ENCODE peak calls at places on chromosome 16, in five cellular contexts. P is MG63; G is PC-9; N is CD8-positive, alpha-beta memory T cell; Z is epithelial cell of esophagus. F is an unnamed sample.

GRCh38 chr16:84324439-84325262 is 30.0 kb downstream of the WFDC1 start:
- DNase-seq in G (no peak), Z (peak; percentile 24), N (no peak), P (no peak), F (no peak)

GRCh38 chr16:88769617-88770458 is 15.2 kb downstream of the PIEZO1 start:
- DNase-seq in Z (peak; percentile 72), N (no peak), P (no peak), G (peak; percentile 74), F (peak; percentile 65)

GRCh38 chr16:4316732-4317461 is 1.0 kb downstream of the GLIS2 start:
- DNase-seq in N (no peak), G (peak; percentile 77), Z (no peak), P (peak; percentile 99), F (no peak)

GRCh38 chr16:15777533-15778203 is 79.2 kb downstream of the MYH11 start:
- DNase-seq in P (peak; percentile 50), G (peak; percentile 50), Z (peak; percentile 45), N (no peak), F (peak; percentile 19)

GRCh38 chr16:55832788-55833583 is at the start of gene CES1:
- DNase-seq in G (no peak), P (no peak), N (no peak), Z (no peak), F (peak; percentile 43)

GRCh38 chr16:55242667-55243066 is 81.3 kb upstream of the IRX6 start:
- DNase-seq in P (no peak), G (no peak), Z (no peak), N (no peak), F (peak; percentile 17)

GRCh38 chr16:88533945-88534641 is 36.1 kb upstream of the ZC3H18 start:
- DNase-seq in P (peak; percentile 69), G (peak; percentile 44), Z (peak; percentile 73), N (peak; percentile 84), F (no peak)

GRCh38 chr16:28218109-28218508 is 6.3 kb upstream of the XPO6 start:
- DNase-seq in P (peak; percentile 53), G (peak; percentile 39), N (peak; percentile 79), Z (peak; percentile 63), F (peak; percentile 61)

GRCh38 chr16:3431779-3432219 is 11.5 kb downstream of the ZNF597 start:
- DNase-seq in P (peak; percentile 26), Z (no peak), G (no peak), N (peak; percentile 69), F (no peak)

GRCh38 chr16:84735846-84736586 is 36.2 kb downstream of the USP10 start:
- DNase-seq in Z (no peak), G (peak; percentile 65), N (no peak), P (no peak), F (peak; percentile 39)

GRCh38 chr16:75620326-75621169 is 2.5 kb downstream of the ADAT1 start:
- DNase-seq in Z (no peak), G (no peak), N (peak; percentile 91), P (no peak), F (no peak)

GRCh38 chr16:70688266-70688742 is 2.5 kb upstream of the MTSS2 start:
- DNase-seq in Z (no peak), N (no peak), P (peak; percentile 90), G (no peak), F (no peak)

GRCh38 chr16:27318399-27319256 is 4.9 kb downstream of the IL4R start:
- DNase-seq in P (no peak), Z (peak; percentile 97), N (peak; percentile 55), G (peak; percentile 88), F (no peak)

GRCh38 chr16:35685085-35685484 is 2225.7 kb downstream of the TP53TG3F start:
- DNase-seq in P (no peak), G (no peak), Z (no peak), N (no peak), F (no peak)

GRCh38 chr16:79274197-79274596 is 326.3 kb downstream of the MAF start:
- DNase-seq in N (no peak), G (no peak), Z (no peak), P (no peak), F (no peak)

GRCh38 chr16:13453938-13454553 is 465.9 kb upstream of the ERCC4 start:
- DNase-seq in Z (peak; percentile 46), P (no peak), G (no peak), N (no peak), F (peak; percentile 29)

GRCh38 chr16:82999711-83000110 is 372.9 kb downstream of the CDH13 start:
- DNase-seq in N (no peak), Z (no peak), G (no peak), P (no peak), F (no peak)

GRCh38 chr16:58734459-58734787 is 307 bp upstream of the GOT2 start:
- DNase-seq in P (no peak), G (no peak), N (no peak), Z (no peak), F (no peak)

GRCh38 chr16:27786881-27787625 is 237.1 kb downstream of the KATNIP start:
- DNase-seq in P (no peak), G (no peak), Z (no peak), N (no peak), F (no peak)

GRCh38 chr16:73142995-73143394 is 95.1 kb upstream of the ZFHX3 start:
- DNase-seq in Z (no peak), N (no peak), G (no peak), P (no peak), F (no peak)

GRCh38 chr16:78210305-78210704 is 110.9 kb downstream of the WWOX start:
- DNase-seq in P (peak; percentile 12), N (no peak), Z (peak; percentile 94), G (peak; percentile 96), F (no peak)

GRCh38 chr16:51326131-51326856 is 175.2 kb upstream of the SALL1 start:
- DNase-seq in N (no peak), P (peak; percentile 15), G (no peak), Z (peak; percentile 63), F (peak; percentile 17)

GRCh38 chr16:9219811-9220210 is 128.4 kb downstream of the HAPSTR1 start:
- DNase-seq in Z (no peak), G (no peak), N (no peak), P (no peak), F (no peak)

GRCh38 chr16:12614662-12615278 is 188.9 kb downstream of the CPPED1 start:
- DNase-seq in P (no peak), Z (no peak), N (no peak), G (peak; percentile 43), F (no peak)

GRCh38 chr16:82776466-82777146 is 149.8 kb downstream of the CDH13 start:
- DNase-seq in G (no peak), P (no peak), N (no peak), Z (peak; percentile 29), F (no peak)

GRCh38 chr16:72856797-72857196 is 191.1 kb downstream of the ZFHX3 start:
- DNase-seq in N (no peak), G (no peak), P (no peak), Z (peak; percentile 31), F (no peak)

GRCh38 chr16:20920799-20921198 is 20.2 kb downstream of the LYRM1 start:
- DNase-seq in Z (no peak), P (no peak), N (no peak), G (no peak), F (no peak)

GRCh38 chr16:83899272-83899897 is 470 bp downstream of the MLYCD start:
- DNase-seq in G (peak; percentile 40), Z (peak; percentile 63), N (peak; percentile 63), P (peak; percentile 44), F (no peak)

GRCh38 chr16:52068447-52069074 is 478.4 kb downstream of the TOX3 start:
- DNase-seq in Z (peak; percentile 57), G (no peak), P (no peak), N (no peak), F (peak; percentile 42)

GRCh38 chr16:75486014-75486404 is 9.2 kb downstream of the CHST6 start:
- DNase-seq in N (no peak), G (no peak), P (no peak), Z (peak; percentile 100), F (no peak)

GRCh38 chr16:76309639-76310335 is 32.6 kb downstream of the CNTNAP4 start:
- DNase-seq in N (no peak), G (no peak), Z (peak; percentile 45), P (no peak), F (no peak)

GRCh38 chr16:8963010-8963824 is 489 bp downstream of the USP7 start:
- DNase-seq in N (no peak), Z (peak; percentile 30), P (no peak), G (no peak), F (no peak)

GRCh38 chr16:6891486-6891885 is 441.2 kb upstream of the RBFOX1 start:
- DNase-seq in P (no peak), G (no peak), N (no peak), Z (peak; percentile 9), F (no peak)

DNA sequence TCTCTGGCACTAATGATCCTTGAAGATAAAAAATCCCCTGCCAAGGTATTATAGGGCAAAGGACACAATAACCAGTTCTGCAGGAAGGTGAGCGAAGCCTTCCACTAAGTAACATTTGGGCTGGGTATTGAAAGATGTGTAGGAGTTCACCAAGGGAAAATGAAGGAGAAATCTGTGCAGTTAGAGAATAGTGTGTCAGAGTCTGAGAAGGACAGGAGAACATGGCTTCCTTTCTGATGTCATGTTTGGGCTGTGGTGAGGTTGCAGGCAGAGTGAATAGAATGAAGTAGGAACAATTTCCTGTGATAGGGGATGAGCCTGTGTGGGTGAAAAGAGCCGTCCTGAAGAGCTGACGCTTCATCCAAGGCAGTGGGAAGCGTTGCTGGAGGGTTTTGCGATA is 24.1 kb upstream of the CIITA start:
- DNase-seq in P (no peak), N (no peak), G (no peak), Z (peak; percentile 38), F (no peak)
- H3K4me3 ChIP-seq in P (no peak overlapping the region), N (no peak overlapping the region), G (no peak overlapping the region), Z (no peak overlapping the region), F (no peak overlapping the region)

DNA sequence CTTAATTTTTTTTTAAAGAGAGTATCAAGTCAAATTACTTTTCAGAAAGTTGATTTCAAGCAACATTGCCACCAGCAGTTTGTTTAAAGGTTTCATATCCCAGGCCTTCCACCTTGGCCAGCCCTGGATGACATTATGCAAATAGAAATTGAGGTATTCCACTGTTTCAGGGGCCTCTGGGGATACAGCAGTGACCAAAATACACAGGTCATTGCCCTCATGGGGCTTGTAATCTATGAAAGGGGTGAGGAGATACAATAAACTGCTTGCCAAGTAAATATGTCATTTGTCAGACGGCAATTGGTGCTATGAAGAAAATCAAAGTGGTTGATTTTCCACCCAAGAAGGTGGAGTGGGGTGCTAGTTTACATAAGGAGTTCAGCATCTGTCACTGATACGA is 37.8 kb upstream of the TMC5 start:
- DNase-seq in G (no peak), P (no peak), N (no peak), Z (no peak), F (no peak)
- H3K4me3 ChIP-seq in G (no peak overlapping the region), P (no peak overlapping the region), N (no peak overlapping the region), Z (no peak overlapping the region), F (no peak overlapping the region)

GRCh38 chr16:56988161-56988947 is 1.0 kb upstream of the NLRC5 start:
- DNase-seq in N (peak; percentile 22), Z (no peak), G (no peak), P (no peak), F (no peak)
- H3K4me3 ChIP-seq in N (peak overlapping the region; percentile 88), Z (no peak overlapping the region), G (no peak overlapping the region), P (peak overlapping the region; percentile 96), F (no peak overlapping the region)

GRCh38 chr16:380837-381787 is 666 bp downstream of the PGAP6 start:
- DNase-seq in P (peak; percentile 54), G (no peak), Z (no peak), N (no peak), F (no peak)

GRCh38 chr16:381788-382717 is at the start of gene PGAP6:
- DNase-seq in G (no peak), P (peak; percentile 63), Z (peak; percentile 43), N (peak; percentile 75), F (no peak)

GRCh38 chr16:379961-380836 is 1.6 kb downstream of the PGAP6 start:
- DNase-seq in G (no peak), N (no peak), P (no peak), Z (no peak), F (no peak)

GRCh38 chr16:386641-387156 is 4.9 kb upstream of the PGAP6 start:
- DNase-seq in G (no peak), N (no peak), Z (no peak), P (no peak), F (no peak)

GRCh38 chr16:383326-384020 is 1.7 kb upstream of the PGAP6 start:
- DNase-seq in N (peak; percentile 72), P (no peak), G (peak; percentile 68), Z (peak; percentile 81), F (no peak)
- H3K4me3 ChIP-seq in N (peak overlapping the region; percentile 69), P (no peak overlapping the region), G (peak overlapping the region; percentile 67), Z (peak overlapping the region; percentile 31), F (peak overlapping the region; percentile 50)